ENCODE peak calls at places on chromosome 1, in seven cellular contexts. J is Karpas-422; K is HCEC 1CT; C is RWPE1; L is stimulated activated CD8-positive, alpha-beta memory T cell treated with anti-CD3 and anti-CD28 coated beads, Interleukin-4, amount 100 ng/mL, for 1 hour; R is iris pigment epithelial cell; E is ovary. V is an unnamed sample.

GRCh38 chr1:59146056-59146455 is 150.8 kb upstream of the FGGY start:
- DNase-seq in J (no peak), K (no peak), C (no peak), L (no peak), R (no peak), E (no peak), V (no peak)

GRCh38 chr1:24341260-24341659 is 22.1 kb downstream of the GRHL3 start:
- DNase-seq in J (peak; percentile 57), K (no peak), C (no peak), L (no peak), R (no peak), E (no peak), V (no peak)

GRCh38 chr1:88566615-88567387 is 117.3 kb upstream of the PKN2 start:
- DNase-seq in J (no peak), K (no peak), C (no peak), L (no peak), R (no peak), E (no peak), V (no peak)

GRCh38 chr1:170310931-170311330 is 165.2 kb downstream of the NTMT2 start:
- DNase-seq in J (no peak), K (no peak), C (no peak), L (no peak), R (no peak), E (no peak), V (no peak)

GRCh38 chr1:67274623-67275325 is 32.9 kb upstream of the IL12RB2 start:
- DNase-seq in J (no peak), K (no peak), C (no peak), L (no peak), R (no peak), E (no peak), V (peak; percentile 85)

GRCh38 chr1:191895049-191895448 is 263.2 kb upstream of the RGS18 start:
- DNase-seq in J (no peak), K (no peak), C (no peak), L (no peak), R (no peak), E (no peak), V (no peak)

GRCh38 chr1:35580949-35581388 is 7.9 kb downstream of the TFAP2E start:
- DNase-seq in J (peak; percentile 51), K (no peak), C (no peak), L (no peak), R (no peak), E (no peak), V (no peak)

GRCh38 chr1:63731117-63732043 is 42.4 kb upstream of the ROR1 start:
- DNase-seq in J (no peak), K (peak; percentile 96), C (peak; percentile 94), L (no peak), R (peak; percentile 91), E (peak; percentile 22), V (no peak)

V was measured in activated CD4-positive, alpha-beta T cell treated with anti-CD3 and anti-CD28 coated beads, Interleukin-2, amount 10 ng/mL, durations not matched to agents 24 days and 14 days.